ENCODE peak calls at places on chromosomes 1 and 21, in eight cellular contexts. U is spleen, D is stomach, J is GM23338, A is breast epithelium, Y is sigmoid colon, O is SK-N-SH, K is prostate gland. W is an unnamed sample.

GRCh38 chr1:43267291-43267805 is 2.4 kb upstream of the TMEM125 start:
- DNase-seq in U (no peak), D (peak), J (peak), A (peak), Y (no peak), O (no peak), K (no peak), W (no peak)

GRCh38 chr1:85584264-85584781 is 3.8 kb downstream of the CCN1 start:
- DNase-seq in U (no peak), D (no peak), J (peak), A (no peak), Y (no peak), O (no peak), K (no peak), W (peak)

GRCh38 chr1:226066415-226067077 is 4.0 kb downstream of the H3-3A start:
- DNase-seq in U (no peak), D (no peak), J (no peak), A (no peak), Y (no peak), O (peak), K (no peak), W (no peak)

GRCh38 chr1:8554956-8555534 is 237.1 kb downstream of the SLC45A1 start:
- DNase-seq in U (no peak), D (no peak), J (no peak), A (no peak), Y (peak), O (no peak), K (no peak), W (no peak)

GRCh38 chr1:156488566-156489165 is 11.9 kb downstream of the MEF2D start:
- DNase-seq in U (no peak), D (no peak), J (no peak), A (no peak), Y (no peak), O (no peak), K (no peak), W (no peak)

GRCh38 chr1:14922942-14923341 is 230.6 kb upstream of the TMEM51 start:
- DNase-seq in U (no peak), D (no peak), J (no peak), A (no peak), Y (no peak), O (no peak), K (no peak), W (no peak)

GRCh38 chr21:43370091-43370658 is 56.8 kb downstream of the SIK1 start:
- DNase-seq in U (no peak), D (no peak), J (no peak), A (no peak), Y (no peak), O (no peak), K (no peak), W (no peak)

GRCh38 chr1:111690306-111690617 is 48.9 kb downstream of the INKA2 start:
- DNase-seq in U (no peak), D (peak), J (no peak), A (no peak), Y (peak), O (peak), K (peak), W (no peak)

GRCh38 chr1:2386636-2387611 is 4.4 kb downstream of the MORN1 start:
- DNase-seq in U (peak), D (no peak), J (no peak), A (no peak), Y (peak), O (no peak), K (no peak), W (no peak)

GRCh38 chr1:244336232-244336899 is 115.3 kb downstream of the ADSS2 start:
- DNase-seq in U (no peak), D (no peak), J (no peak), A (no peak), Y (no peak), O (no peak), K (no peak), W (no peak)

GRCh38 chr1:3981746-3982505 is 81.9 kb upstream of the C1orf174 start:
- DNase-seq in U (peak), D (no peak), J (no peak), A (no peak), Y (no peak), O (peak), K (no peak), W (no peak)

GRCh38 chr1:71986181-71986580 is 296.2 kb downstream of the NEGR1 start:
- DNase-seq in U (no peak), D (no peak), J (no peak), A (no peak), Y (no peak), O (no peak), K (no peak), W (no peak)

GRCh38 chr1:205932776-205933175 is 10.5 kb downstream of the SLC26A9 start:
- DNase-seq in U (no peak), D (no peak), J (no peak), A (no peak), Y (no peak), O (no peak), K (no peak), W (no peak)

GRCh38 chr1:47596328-47596727 is 158.5 kb downstream of the FOXD2 start:
- DNase-seq in U (no peak), D (no peak), J (no peak), A (no peak), Y (no peak), O (no peak), K (no peak), W (no peak)

GRCh38 chr1:84620720-84621313 is 46.6 kb upstream of the CTBS start:
- DNase-seq in U (peak), D (peak), J (peak), A (peak), Y (peak), O (peak), K (peak), W (no peak)

GRCh38 chr1:203146537-203146936 is 19.0 kb downstream of the ADORA1 start:
- DNase-seq in U (no peak), D (no peak), J (no peak), A (no peak), Y (no peak), O (no peak), K (no peak), W (no peak)

GRCh38 chr1:206687915-206688442 is 3.3 kb downstream of the MAPKAPK2 start:
- DNase-seq in U (no peak), D (no peak), J (peak), A (no peak), Y (peak), O (no peak), K (no peak), W (no peak)

GRCh38 chr1:238690415-238690814 is 696.0 kb upstream of the CHRM3 start:
- DNase-seq in U (no peak), D (no peak), J (no peak), A (no peak), Y (no peak), O (no peak), K (no peak), W (no peak)

DNA sequence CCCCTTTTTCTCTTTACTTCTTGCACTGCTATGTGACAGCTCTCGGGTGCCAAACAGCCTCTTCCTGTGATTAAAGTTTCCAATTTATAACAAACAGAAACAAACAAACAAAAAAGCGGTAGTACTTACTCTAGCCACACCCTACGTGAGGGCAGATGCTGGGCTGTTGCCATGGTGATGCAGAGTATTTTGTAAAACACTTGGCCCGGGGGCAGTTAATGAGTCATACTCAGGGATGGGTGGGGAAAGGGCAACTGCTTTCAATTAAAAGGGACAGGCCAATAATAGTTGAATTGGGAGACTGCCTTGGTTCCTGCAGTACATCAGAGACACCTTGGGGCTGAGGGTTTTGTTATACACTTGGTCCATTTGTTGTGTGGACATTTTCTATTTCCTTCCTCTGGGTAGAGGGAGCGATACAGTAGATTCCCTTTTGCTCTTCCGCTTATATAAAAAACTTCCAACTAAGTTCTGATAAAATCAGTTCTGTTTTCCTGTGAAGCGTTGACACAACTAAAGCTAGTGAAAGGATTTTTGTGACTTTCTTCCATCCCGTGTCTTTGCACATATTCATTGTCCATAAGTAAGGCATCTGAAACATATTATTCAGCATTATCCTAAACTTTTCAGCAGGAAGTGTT is 36.5 kb upstream of the THEM4 start:
- DNase-seq in U (no peak), D (peak), J (peak), A (peak), Y (peak), O (peak), K (peak), W (no peak)
- H3K27ac ChIP-seq in U (peak), D (peak), J (no peak), A (peak), Y (peak), O (no peak), K (no peak), W (peak)

GRCh38 chr21:42262826-42263225 is 43.9 kb downstream of the ABCG1 start:
- DNase-seq in U (no peak), D (peak), J (no peak), A (peak), Y (peak), O (peak), K (peak), W (no peak)
- TF ChIP-seq POLR2AphosphoS5 in U (peak), D (peak), J (no peak), A (peak), Y (no peak), O (no peak), K (no peak), W (no peak)

DNA sequence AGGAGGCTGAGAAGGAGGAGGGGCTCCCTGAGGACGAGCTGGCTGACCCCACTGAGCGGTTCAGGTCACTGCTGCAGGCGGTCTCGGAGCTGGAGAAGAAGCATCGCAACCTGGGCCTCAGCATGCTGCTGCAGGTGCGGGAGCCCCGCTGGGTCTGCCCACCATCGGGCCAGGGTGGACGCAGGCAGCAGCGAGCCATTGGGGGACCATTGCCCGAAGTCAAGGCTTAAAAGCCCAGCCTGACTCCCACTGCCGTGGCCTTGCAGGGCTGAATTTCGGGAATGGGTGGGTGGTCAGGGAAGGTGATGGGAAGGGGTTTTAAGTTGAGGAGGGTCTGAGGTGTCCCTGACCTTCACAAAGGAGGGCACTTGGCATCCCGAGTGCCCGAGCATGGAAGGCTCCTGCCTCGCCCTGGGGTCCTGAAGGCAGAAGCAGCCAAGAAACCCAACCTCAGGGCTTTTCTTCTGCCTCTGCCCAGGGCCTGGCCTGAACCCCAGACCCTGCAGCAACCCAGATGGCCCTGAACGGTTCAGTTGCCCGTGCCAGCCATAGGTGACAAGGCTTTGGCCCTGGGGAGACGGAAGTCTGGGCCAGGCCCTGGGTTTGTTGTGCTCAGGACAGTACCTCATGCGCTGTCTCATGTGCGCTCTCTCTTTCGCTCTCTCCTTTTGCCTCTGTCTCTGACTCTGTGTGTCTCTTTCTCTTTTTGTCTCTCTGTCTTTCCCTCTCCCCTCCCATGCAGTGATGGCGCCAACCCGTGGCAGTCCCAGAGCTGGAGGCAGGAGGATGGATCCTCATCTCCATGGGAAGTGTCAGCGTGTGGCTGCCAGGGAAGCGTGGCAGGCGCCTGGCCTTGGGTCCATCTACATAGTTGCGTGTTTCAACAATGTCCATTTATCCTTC is 6.2 kb downstream of the RNF187 start:
- DNase-seq in U (no peak), D (no peak), J (no peak), A (no peak), Y (peak), O (no peak), K (no peak), W (no peak)
- H3K27ac ChIP-seq in U (no peak), D (no peak), J (no peak), A (no peak), Y (no peak), O (no peak), K (no peak), W (no peak)

GRCh38 chr1:178021955-178022354 is 52.1 kb upstream of the SEC16B start:
- DNase-seq in U (no peak), D (no peak), J (no peak), A (no peak), Y (no peak), O (no peak), K (no peak), W (no peak)
- TF ChIP-seq POLR2AphosphoS5 in U (no peak), D (no peak), J (no peak), A (no peak), Y (no peak), O (no peak), K (no peak), W (no peak)

GRCh38 chr1:184035719-184036516 is 1.6 kb downstream of the COLGALT2 start:
- DNase-seq in U (peak), D (no peak), J (peak), A (no peak), Y (peak), O (no peak), K (peak), W (no peak)
- H3K27ac ChIP-seq in U (no peak), D (no peak), J (no peak), A (no peak), Y (peak), O (no peak), K (peak), W (peak)

GRCh38 chr1:62875676-62876075 is 91.7 kb downstream of the ATG4C start:
- DNase-seq in U (no peak), D (no peak), J (no peak), A (no peak), Y (no peak), O (no peak), K (no peak), W (no peak)
- TF ChIP-seq POLR2AphosphoS5 in U (no peak), D (no peak), J (no peak), A (no peak), Y (no peak), O (no peak), K (no peak), W (no peak)

GRCh38 chr1:27968692-27969091 is 8.9 kb downstream of the XKR8 start:
- DNase-seq in U (no peak), D (no peak), J (no peak), A (no peak), Y (no peak), O (no peak), K (peak), W (peak)
- H3K27ac ChIP-seq in U (no peak), D (no peak), J (no peak), A (peak), Y (peak), O (no peak), K (peak), W (no peak)

GRCh38 chr1:46199233-46199749 is 1.1 kb upstream of the POMGNT1 start:
- DNase-seq in U (no peak), D (no peak), J (no peak), A (no peak), Y (no peak), O (no peak), K (no peak), W (no peak)

GRCh38 chr1:46196609-46197008 is 1.6 kb downstream of the POMGNT1 start:
- DNase-seq in U (no peak), D (no peak), J (no peak), A (no peak), Y (no peak), O (no peak), K (no peak), W (no peak)

GRCh38 chr1:46194641-46195179 is 3.5 kb downstream of the POMGNT1 start:
- DNase-seq in U (no peak), D (no peak), J (no peak), A (no peak), Y (no peak), O (no peak), K (no peak), W (no peak)

GRCh38 chr1:46197551-46198025 is 646 bp downstream of the POMGNT1 start:
- DNase-seq in U (no peak), D (no peak), J (peak), A (no peak), Y (no peak), O (peak), K (no peak), W (no peak)

DNA sequence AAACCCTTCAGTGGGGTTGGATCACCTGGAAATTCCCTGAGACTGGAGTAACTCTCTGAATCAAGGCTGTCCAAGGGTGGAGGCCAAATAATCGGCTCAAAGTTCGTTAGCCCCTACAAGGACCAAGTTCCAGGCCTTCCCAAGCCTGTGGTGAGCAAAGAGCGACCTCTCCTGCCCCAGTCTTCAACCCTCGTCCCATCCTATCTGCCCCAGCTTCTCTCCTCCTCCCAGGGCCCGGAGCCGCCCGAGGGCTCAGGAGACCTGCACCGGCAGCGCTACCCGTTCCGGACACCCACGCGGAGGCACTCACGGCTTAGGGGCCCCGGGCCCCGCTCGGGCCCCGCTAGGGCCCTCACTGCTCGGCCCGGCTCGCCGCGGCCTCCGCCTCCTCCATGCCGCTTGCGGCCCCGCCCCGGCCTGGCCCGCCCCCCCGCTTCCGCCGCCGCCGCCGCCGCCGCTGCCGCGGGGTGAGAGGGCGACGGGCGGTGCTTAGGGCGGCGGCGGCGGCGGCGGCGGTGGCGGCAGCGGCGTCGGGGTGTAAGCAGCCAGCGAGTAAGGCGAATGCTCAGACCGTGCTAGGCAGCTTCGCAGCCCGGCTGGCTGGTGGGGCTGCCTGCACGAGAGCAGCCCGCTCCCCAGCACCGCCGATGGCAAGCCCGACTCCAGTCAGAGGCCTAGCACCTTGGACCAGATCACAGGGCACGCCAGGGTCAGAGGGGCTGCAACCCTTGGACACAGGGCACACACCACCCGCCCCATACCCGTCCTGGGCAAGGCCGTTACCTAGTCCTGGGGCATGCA is at the start of gene POMGNT1:
- DNase-seq in U (peak), D (peak), J (peak), A (no peak), Y (peak), O (peak), K (no peak), W (no peak)
- TF ChIP-seq POLR2AphosphoS5 in U (peak), D (peak), J (peak), A (no peak), Y (no peak), O (peak), K (no peak), W (peak)